ENCODE peak calls at places on chromosomes 4 and X, in ten cellular contexts. One of them, this sample, is unnamed.

GRCh38 chrX:43349363-43349762 is 306.7 kb upstream of the MAOA start:
- DNase-seq in mucosa of descending colon: no peak
- DNase-seq in effector CD4-positive, alpha-beta T cell: no peak
- DNase-seq in AG08396: peak; percentile 12
- DNase-seq in activated CD8-positive, alpha-beta memory T cell treated with anti-CD3 and anti-CD28 coated beads for 48 hours: no peak
- DNase-seq in NB4: peak; percentile 47
- DNase-seq in cardiac fibroblast: peak; percentile 35
- DNase-seq in activated CD4-positive, alpha-beta T cell treated with anti-CD3 and anti-CD28 coated beads, Interleukin-2, amount 10 ng/mL, durations not matched to agents 7 days and 5 days: peak; percentile 37
- DNase-seq in HFF-Myc: no peak
- DNase-seq in bronchial epithelial cell: peak; percentile 51
- DNase-seq in this sample: peak; percentile 11

GRCh38 chr4:39043697-39044363 is 11.6 kb upstream of the TMEM156 start:
- DNase-seq in activated CD8-positive, alpha-beta memory T cell treated with anti-CD3 and anti-CD28 coated beads for 48 hours: no peak
- DNase-seq in effector CD4-positive, alpha-beta T cell: no peak
- DNase-seq in HFF-Myc: no peak
- DNase-seq in AG08396: no peak
- DNase-seq in cardiac fibroblast: peak; percentile 76
- DNase-seq in activated CD4-positive, alpha-beta T cell treated with anti-CD3 and anti-CD28 coated beads, Interleukin-2, amount 10 ng/mL, durations not matched to agents 7 days and 5 days: no peak
- DNase-seq in mucosa of descending colon: no peak
- DNase-seq in bronchial epithelial cell: peak; percentile 52
- DNase-seq in NB4: peak; percentile 53
- DNase-seq in this sample: no peak

GRCh38 chr4:71595576-71596108 is 188.2 kb downstream of the GC start:
- DNase-seq in HFF-Myc: no peak
- DNase-seq in bronchial epithelial cell: peak; percentile 96
- DNase-seq in mucosa of descending colon: no peak
- DNase-seq in effector CD4-positive, alpha-beta T cell: no peak
- DNase-seq in cardiac fibroblast: no peak
- DNase-seq in activated CD4-positive, alpha-beta T cell treated with anti-CD3 and anti-CD28 coated beads, Interleukin-2, amount 10 ng/mL, durations not matched to agents 7 days and 5 days: no peak
- DNase-seq in NB4: no peak
- DNase-seq in activated CD8-positive, alpha-beta memory T cell treated with anti-CD3 and anti-CD28 coated beads for 48 hours: no peak
- DNase-seq in AG08396: peak; percentile 5
- DNase-seq in this sample: no peak

GRCh38 chr4:112189754-112190153 is 41.8 kb upstream of the AP1AR start:
- DNase-seq in cardiac fibroblast: peak; percentile 34
- DNase-seq in effector CD4-positive, alpha-beta T cell: no peak
- DNase-seq in mucosa of descending colon: no peak
- DNase-seq in bronchial epithelial cell: peak; percentile 11
- DNase-seq in activated CD8-positive, alpha-beta memory T cell treated with anti-CD3 and anti-CD28 coated beads for 48 hours: no peak
- DNase-seq in NB4: no peak
- DNase-seq in AG08396: no peak
- DNase-seq in activated CD4-positive, alpha-beta T cell treated with anti-CD3 and anti-CD28 coated beads, Interleukin-2, amount 10 ng/mL, durations not matched to agents 7 days and 5 days: no peak
- DNase-seq in HFF-Myc: no peak
- DNase-seq in this sample: no peak

GRCh38 chr4:74968456-74969164 is 35.7 kb downstream of the PARM1 start:
- DNase-seq in HFF-Myc: no peak
- DNase-seq in mucosa of descending colon: no peak
- DNase-seq in AG08396: no peak
- DNase-seq in activated CD8-positive, alpha-beta memory T cell treated with anti-CD3 and anti-CD28 coated beads for 48 hours: no peak
- DNase-seq in bronchial epithelial cell: no peak
- DNase-seq in effector CD4-positive, alpha-beta T cell: no peak
- DNase-seq in activated CD4-positive, alpha-beta T cell treated with anti-CD3 and anti-CD28 coated beads, Interleukin-2, amount 10 ng/mL, durations not matched to agents 7 days and 5 days: no peak
- DNase-seq in NB4: peak; percentile 16
- DNase-seq in cardiac fibroblast: no peak
- DNase-seq in this sample: peak; percentile 3

GRCh38 chrX:126064901-126065541 is 101.1 kb downstream of the DCAF12L2 start:
- DNase-seq in effector CD4-positive, alpha-beta T cell: no peak
- DNase-seq in NB4: no peak
- DNase-seq in AG08396: no peak
- DNase-seq in activated CD8-positive, alpha-beta memory T cell treated with anti-CD3 and anti-CD28 coated beads for 48 hours: no peak
- DNase-seq in bronchial epithelial cell: no peak
- DNase-seq in cardiac fibroblast: no peak
- DNase-seq in activated CD4-positive, alpha-beta T cell treated with anti-CD3 and anti-CD28 coated beads, Interleukin-2, amount 10 ng/mL, durations not matched to agents 7 days and 5 days: no peak
- DNase-seq in mucosa of descending colon: no peak
- DNase-seq in HFF-Myc: no peak
- DNase-seq in this sample: no peak

GRCh38 chr4:141155586-141155985 is 22.3 kb upstream of the RNF150 start:
- DNase-seq in activated CD4-positive, alpha-beta T cell treated with anti-CD3 and anti-CD28 coated beads, Interleukin-2, amount 10 ng/mL, durations not matched to agents 7 days and 5 days: no peak
- DNase-seq in bronchial epithelial cell: no peak
- DNase-seq in activated CD8-positive, alpha-beta memory T cell treated with anti-CD3 and anti-CD28 coated beads for 48 hours: no peak
- DNase-seq in effector CD4-positive, alpha-beta T cell: no peak
- DNase-seq in mucosa of descending colon: no peak
- DNase-seq in cardiac fibroblast: peak; percentile 66
- DNase-seq in AG08396: no peak
- DNase-seq in NB4: no peak
- DNase-seq in HFF-Myc: no peak
- DNase-seq in this sample: no peak

GRCh38 chr4:105715692-105716278 is 7.2 kb downstream of the GSTCD start:
- DNase-seq in mucosa of descending colon: no peak
- DNase-seq in activated CD4-positive, alpha-beta T cell treated with anti-CD3 and anti-CD28 coated beads, Interleukin-2, amount 10 ng/mL, durations not matched to agents 7 days and 5 days: no peak
- DNase-seq in AG08396: peak; percentile 27
- DNase-seq in HFF-Myc: no peak
- DNase-seq in bronchial epithelial cell: peak; percentile 64
- DNase-seq in cardiac fibroblast: peak; percentile 68
- DNase-seq in NB4: peak; percentile 45
- DNase-seq in effector CD4-positive, alpha-beta T cell: no peak
- DNase-seq in activated CD8-positive, alpha-beta memory T cell treated with anti-CD3 and anti-CD28 coated beads for 48 hours: no peak
- DNase-seq in this sample: no peak

GRCh38 chrX:13658602-13659001 is 5.7 kb downstream of the TCEANC start:
- DNase-seq in activated CD8-positive, alpha-beta memory T cell treated with anti-CD3 and anti-CD28 coated beads for 48 hours: no peak
- DNase-seq in bronchial epithelial cell: peak; percentile 50
- DNase-seq in cardiac fibroblast: peak; percentile 77
- DNase-seq in HFF-Myc: no peak
- DNase-seq in mucosa of descending colon: no peak
- DNase-seq in NB4: peak; percentile 70
- DNase-seq in effector CD4-positive, alpha-beta T cell: peak; percentile 17
- DNase-seq in AG08396: peak; percentile 33
- DNase-seq in activated CD4-positive, alpha-beta T cell treated with anti-CD3 and anti-CD28 coated beads, Interleukin-2, amount 10 ng/mL, durations not matched to agents 7 days and 5 days: peak; percentile 38
- DNase-seq in this sample: no peak

GRCh38 chr4:123749408-123749807 is 352.8 kb downstream of the SPRY1 start:
- DNase-seq in AG08396: no peak
- DNase-seq in mucosa of descending colon: no peak
- DNase-seq in NB4: no peak
- DNase-seq in cardiac fibroblast: peak; percentile 33
- DNase-seq in HFF-Myc: no peak
- DNase-seq in activated CD4-positive, alpha-beta T cell treated with anti-CD3 and anti-CD28 coated beads, Interleukin-2, amount 10 ng/mL, durations not matched to agents 7 days and 5 days: no peak
- DNase-seq in activated CD8-positive, alpha-beta memory T cell treated with anti-CD3 and anti-CD28 coated beads for 48 hours: no peak
- DNase-seq in bronchial epithelial cell: no peak
- DNase-seq in effector CD4-positive, alpha-beta T cell: no peak
- DNase-seq in this sample: no peak

GRCh38 chrX:63967541-63967940 is 182.5 kb upstream of the ARHGEF9 start:
- DNase-seq in activated CD4-positive, alpha-beta T cell treated with anti-CD3 and anti-CD28 coated beads, Interleukin-2, amount 10 ng/mL, durations not matched to agents 7 days and 5 days: no peak
- DNase-seq in mucosa of descending colon: no peak
- DNase-seq in NB4: no peak
- DNase-seq in bronchial epithelial cell: no peak
- DNase-seq in effector CD4-positive, alpha-beta T cell: no peak
- DNase-seq in cardiac fibroblast: no peak
- DNase-seq in AG08396: no peak
- DNase-seq in HFF-Myc: no peak
- DNase-seq in activated CD8-positive, alpha-beta memory T cell treated with anti-CD3 and anti-CD28 coated beads for 48 hours: no peak
- DNase-seq in this sample: no peak

GRCh38 chrX:55056820-55057690 is 17.8 kb upstream of the PAGE2B start:
- DNase-seq in HFF-Myc: no peak
- DNase-seq in activated CD8-positive, alpha-beta memory T cell treated with anti-CD3 and anti-CD28 coated beads for 48 hours: no peak
- DNase-seq in AG08396: no peak
- DNase-seq in mucosa of descending colon: no peak
- DNase-seq in bronchial epithelial cell: peak; percentile 27
- DNase-seq in cardiac fibroblast: peak; percentile 71
- DNase-seq in activated CD4-positive, alpha-beta T cell treated with anti-CD3 and anti-CD28 coated beads, Interleukin-2, amount 10 ng/mL, durations not matched to agents 7 days and 5 days: peak; percentile 26
- DNase-seq in NB4: no peak
- DNase-seq in effector CD4-positive, alpha-beta T cell: peak; percentile 23
- DNase-seq in this sample: no peak

GRCh38 chr4:17066972-17067371 is 168.5 kb upstream of the LDB2 start:
- DNase-seq in activated CD4-positive, alpha-beta T cell treated with anti-CD3 and anti-CD28 coated beads, Interleukin-2, amount 10 ng/mL, durations not matched to agents 7 days and 5 days: no peak
- DNase-seq in bronchial epithelial cell: peak; percentile 85
- DNase-seq in AG08396: peak; percentile 83
- DNase-seq in activated CD8-positive, alpha-beta memory T cell treated with anti-CD3 and anti-CD28 coated beads for 48 hours: no peak
- DNase-seq in HFF-Myc: peak; percentile 80
- DNase-seq in cardiac fibroblast: peak; percentile 89
- DNase-seq in NB4: no peak
- DNase-seq in mucosa of descending colon: no peak
- DNase-seq in effector CD4-positive, alpha-beta T cell: no peak
- DNase-seq in this sample: no peak

GRCh38 chrX:49767231-49767630 is 61.9 kb upstream of the PAGE4 start:
- DNase-seq in mucosa of descending colon: no peak
- DNase-seq in AG08396: no peak
- DNase-seq in activated CD8-positive, alpha-beta memory T cell treated with anti-CD3 and anti-CD28 coated beads for 48 hours: no peak
- DNase-seq in HFF-Myc: no peak
- DNase-seq in effector CD4-positive, alpha-beta T cell: no peak
- DNase-seq in cardiac fibroblast: no peak
- DNase-seq in activated CD4-positive, alpha-beta T cell treated with anti-CD3 and anti-CD28 coated beads, Interleukin-2, amount 10 ng/mL, durations not matched to agents 7 days and 5 days: no peak
- DNase-seq in NB4: no peak
- DNase-seq in bronchial epithelial cell: no peak
- DNase-seq in this sample: no peak

GRCh38 chrX:54482839-54483593 is 13.0 kb downstream of the FGD1 start:
- DNase-seq in AG08396: no peak
- DNase-seq in NB4: no peak
- DNase-seq in effector CD4-positive, alpha-beta T cell: no peak
- DNase-seq in activated CD8-positive, alpha-beta memory T cell treated with anti-CD3 and anti-CD28 coated beads for 48 hours: no peak
- DNase-seq in bronchial epithelial cell: no peak
- DNase-seq in mucosa of descending colon: peak; percentile 47
- DNase-seq in activated CD4-positive, alpha-beta T cell treated with anti-CD3 and anti-CD28 coated beads, Interleukin-2, amount 10 ng/mL, durations not matched to agents 7 days and 5 days: no peak
- DNase-seq in cardiac fibroblast: no peak
- DNase-seq in HFF-Myc: no peak
- DNase-seq in this sample: no peak

GRCh38 chr4:77418333-77418732 is 187.3 kb upstream of the CXCL13 start:
- DNase-seq in mucosa of descending colon: no peak
- DNase-seq in activated CD4-positive, alpha-beta T cell treated with anti-CD3 and anti-CD28 coated beads, Interleukin-2, amount 10 ng/mL, durations not matched to agents 7 days and 5 days: peak; percentile 13
- DNase-seq in NB4: peak; percentile 15
- DNase-seq in cardiac fibroblast: no peak
- DNase-seq in activated CD8-positive, alpha-beta memory T cell treated with anti-CD3 and anti-CD28 coated beads for 48 hours: no peak
- DNase-seq in HFF-Myc: no peak
- DNase-seq in effector CD4-positive, alpha-beta T cell: no peak
- DNase-seq in AG08396: no peak
- DNase-seq in bronchial epithelial cell: peak; percentile 55
- DNase-seq in this sample: no peak

GRCh38 chr4:6362896-6363295 is 93.2 kb downstream of the WFS1 start:
- DNase-seq in activated CD8-positive, alpha-beta memory T cell treated with anti-CD3 and anti-CD28 coated beads for 48 hours: no peak
- DNase-seq in effector CD4-positive, alpha-beta T cell: no peak
- DNase-seq in HFF-Myc: no peak
- DNase-seq in activated CD4-positive, alpha-beta T cell treated with anti-CD3 and anti-CD28 coated beads, Interleukin-2, amount 10 ng/mL, durations not matched to agents 7 days and 5 days: peak; percentile 53
- DNase-seq in NB4: peak; percentile 61
- DNase-seq in AG08396: peak; percentile 56
- DNase-seq in bronchial epithelial cell: no peak
- DNase-seq in mucosa of descending colon: no peak
- DNase-seq in cardiac fibroblast: peak; percentile 28
- DNase-seq in this sample: no peak

GRCh38 chrX:11261260-11261659 is 32.0 kb upstream of the AMELX start:
- DNase-seq in effector CD4-positive, alpha-beta T cell: no peak
- DNase-seq in activated CD4-positive, alpha-beta T cell treated with anti-CD3 and anti-CD28 coated beads, Interleukin-2, amount 10 ng/mL, durations not matched to agents 7 days and 5 days: no peak
- DNase-seq in HFF-Myc: no peak
- DNase-seq in mucosa of descending colon: no peak
- DNase-seq in AG08396: peak; percentile 23
- DNase-seq in activated CD8-positive, alpha-beta memory T cell treated with anti-CD3 and anti-CD28 coated beads for 48 hours: no peak
- DNase-seq in cardiac fibroblast: peak; percentile 75
- DNase-seq in NB4: no peak
- DNase-seq in bronchial epithelial cell: peak; percentile 64
- DNase-seq in this sample: no peak

GRCh38 chrX:28590394-28590793 is 3.1 kb downstream of the IL1RAPL1 start:
- DNase-seq in activated CD8-positive, alpha-beta memory T cell treated with anti-CD3 and anti-CD28 coated beads for 48 hours: no peak
- DNase-seq in HFF-Myc: no peak
- DNase-seq in bronchial epithelial cell: no peak
- DNase-seq in activated CD4-positive, alpha-beta T cell treated with anti-CD3 and anti-CD28 coated beads, Interleukin-2, amount 10 ng/mL, durations not matched to agents 7 days and 5 days: no peak
- DNase-seq in effector CD4-positive, alpha-beta T cell: no peak
- DNase-seq in AG08396: no peak
- DNase-seq in NB4: no peak
- DNase-seq in cardiac fibroblast: no peak
- DNase-seq in mucosa of descending colon: no peak
- DNase-seq in this sample: no peak

GRCh38 chrX:108261541-108262218 is 170.1 kb downstream of the ATG4A start:
- DNase-seq in HFF-Myc: peak; percentile 65
- DNase-seq in bronchial epithelial cell: peak; percentile 94
- DNase-seq in mucosa of descending colon: no peak
- DNase-seq in effector CD4-positive, alpha-beta T cell: no peak
- DNase-seq in activated CD4-positive, alpha-beta T cell treated with anti-CD3 and anti-CD28 coated beads, Interleukin-2, amount 10 ng/mL, durations not matched to agents 7 days and 5 days: no peak
- DNase-seq in AG08396: no peak
- DNase-seq in activated CD8-positive, alpha-beta memory T cell treated with anti-CD3 and anti-CD28 coated beads for 48 hours: no peak
- DNase-seq in cardiac fibroblast: peak; percentile 83
- DNase-seq in NB4: no peak
- DNase-seq in this sample: no peak

GRCh38 chr4:5118091-5118786 is 67.0 kb downstream of the STK32B start:
- DNase-seq in bronchial epithelial cell: no peak
- DNase-seq in activated CD8-positive, alpha-beta memory T cell treated with anti-CD3 and anti-CD28 coated beads for 48 hours: no peak
- DNase-seq in AG08396: no peak
- DNase-seq in HFF-Myc: no peak
- DNase-seq in cardiac fibroblast: no peak
- DNase-seq in NB4: no peak
- DNase-seq in mucosa of descending colon: no peak
- DNase-seq in effector CD4-positive, alpha-beta T cell: no peak
- DNase-seq in activated CD4-positive, alpha-beta T cell treated with anti-CD3 and anti-CD28 coated beads, Interleukin-2, amount 10 ng/mL, durations not matched to agents 7 days and 5 days: no peak
- DNase-seq in this sample: no peak

GRCh38 chrX:16207631-16208030 is 40.4 kb downstream of the MAGEB17 start:
- DNase-seq in activated CD8-positive, alpha-beta memory T cell treated with anti-CD3 and anti-CD28 coated beads for 48 hours: no peak
- DNase-seq in mucosa of descending colon: no peak
- DNase-seq in bronchial epithelial cell: no peak
- DNase-seq in activated CD4-positive, alpha-beta T cell treated with anti-CD3 and anti-CD28 coated beads, Interleukin-2, amount 10 ng/mL, durations not matched to agents 7 days and 5 days: no peak
- DNase-seq in NB4: no peak
- DNase-seq in effector CD4-positive, alpha-beta T cell: no peak
- DNase-seq in cardiac fibroblast: no peak
- DNase-seq in AG08396: no peak
- DNase-seq in HFF-Myc: no peak
- DNase-seq in this sample: no peak

GRCh38 chrX:51837926-51838325 is 55.5 kb upstream of the MAGED1 start:
- DNase-seq in bronchial epithelial cell: no peak
- DNase-seq in activated CD4-positive, alpha-beta T cell treated with anti-CD3 and anti-CD28 coated beads, Interleukin-2, amount 10 ng/mL, durations not matched to agents 7 days and 5 days: no peak
- DNase-seq in activated CD8-positive, alpha-beta memory T cell treated with anti-CD3 and anti-CD28 coated beads for 48 hours: no peak
- DNase-seq in HFF-Myc: peak; percentile 43
- DNase-seq in NB4: no peak
- DNase-seq in effector CD4-positive, alpha-beta T cell: no peak
- DNase-seq in cardiac fibroblast: peak; percentile 35
- DNase-seq in mucosa of descending colon: peak; percentile 59
- DNase-seq in AG08396: no peak
- DNase-seq in this sample: no peak

GRCh38 chr4:6582889-6583504 is 8.0 kb downstream of the MAN2B2 start:
- DNase-seq in NB4: peak; percentile 66
- DNase-seq in cardiac fibroblast: peak; percentile 59
- DNase-seq in bronchial epithelial cell: peak; percentile 33
- DNase-seq in mucosa of descending colon: no peak
- DNase-seq in activated CD8-positive, alpha-beta memory T cell treated with anti-CD3 and anti-CD28 coated beads for 48 hours: no peak
- DNase-seq in AG08396: peak; percentile 68
- DNase-seq in HFF-Myc: no peak
- DNase-seq in activated CD4-positive, alpha-beta T cell treated with anti-CD3 and anti-CD28 coated beads, Interleukin-2, amount 10 ng/mL, durations not matched to agents 7 days and 5 days: no peak
- DNase-seq in effector CD4-positive, alpha-beta T cell: no peak
- DNase-seq in this sample: no peak

GRCh38 chrX:46575991-46576392 is 2.4 kb downstream of the CHST7 start:
- DNase-seq in effector CD4-positive, alpha-beta T cell: no peak
- DNase-seq in bronchial epithelial cell: no peak
- DNase-seq in activated CD4-positive, alpha-beta T cell treated with anti-CD3 and anti-CD28 coated beads, Interleukin-2, amount 10 ng/mL, durations not matched to agents 7 days and 5 days: no peak
- DNase-seq in activated CD8-positive, alpha-beta memory T cell treated with anti-CD3 and anti-CD28 coated beads for 48 hours: no peak
- DNase-seq in cardiac fibroblast: peak; percentile 73
- DNase-seq in mucosa of descending colon: no peak
- DNase-seq in HFF-Myc: no peak
- DNase-seq in AG08396: no peak
- DNase-seq in NB4: no peak
- DNase-seq in this sample: no peak

GRCh38 chr4:55345054-55345453 is 988 bp upstream of the SRD5A3 start:
- DNase-seq in AG08396: no peak
- DNase-seq in activated CD4-positive, alpha-beta T cell treated with anti-CD3 and anti-CD28 coated beads, Interleukin-2, amount 10 ng/mL, durations not matched to agents 7 days and 5 days: no peak
- DNase-seq in effector CD4-positive, alpha-beta T cell: no peak
- DNase-seq in bronchial epithelial cell: no peak
- DNase-seq in HFF-Myc: no peak
- DNase-seq in mucosa of descending colon: no peak
- DNase-seq in cardiac fibroblast: no peak
- DNase-seq in activated CD8-positive, alpha-beta memory T cell treated with anti-CD3 and anti-CD28 coated beads for 48 hours: no peak
- DNase-seq in NB4: no peak
- DNase-seq in this sample: no peak

GRCh38 chr4:153904011-153904410 is 115.1 kb upstream of the SFRP2 start:
- DNase-seq in AG08396: no peak
- DNase-seq in activated CD4-positive, alpha-beta T cell treated with anti-CD3 and anti-CD28 coated beads, Interleukin-2, amount 10 ng/mL, durations not matched to agents 7 days and 5 days: no peak
- DNase-seq in effector CD4-positive, alpha-beta T cell: no peak
- DNase-seq in NB4: no peak
- DNase-seq in mucosa of descending colon: no peak
- DNase-seq in cardiac fibroblast: no peak
- DNase-seq in HFF-Myc: no peak
- DNase-seq in bronchial epithelial cell: no peak
- DNase-seq in activated CD8-positive, alpha-beta memory T cell treated with anti-CD3 and anti-CD28 coated beads for 48 hours: no peak
- DNase-seq in this sample: no peak

GRCh38 chrX:39759526-39760224 is 338.1 kb downstream of the BCOR start:
- DNase-seq in activated CD8-positive, alpha-beta memory T cell treated with anti-CD3 and anti-CD28 coated beads for 48 hours: no peak
- DNase-seq in activated CD4-positive, alpha-beta T cell treated with anti-CD3 and anti-CD28 coated beads, Interleukin-2, amount 10 ng/mL, durations not matched to agents 7 days and 5 days: no peak
- DNase-seq in effector CD4-positive, alpha-beta T cell: no peak
- DNase-seq in bronchial epithelial cell: no peak
- DNase-seq in NB4: no peak
- DNase-seq in AG08396: peak; percentile 61
- DNase-seq in mucosa of descending colon: no peak
- DNase-seq in HFF-Myc: no peak
- DNase-seq in cardiac fibroblast: peak; percentile 72
- DNase-seq in this sample: no peak